ENCODE peak calls at places on chromosome 6, in seven cellular contexts. K is GM12878, M is SK-N-SH, Q is H1, E is HCT116, V is K562, T is HepG2. H is an unnamed sample.

GRCh38 chr6:165829376-165829775 is 166.3 kb upstream of the PDE10A start:
- DNase-seq in M (no peak), Q (no peak), E (no peak), T (no peak), V (no peak), K (no peak), H (no peak)

GRCh38 chr6:130708338-130708737 is 118.9 kb upstream of the SMLR1 start:
- DNase-seq in M (no peak), E (no peak), K (no peak), Q (no peak), T (no peak), V (no peak), H (no peak)

GRCh38 chr6:132530293-132530974 is 7.6 kb upstream of the TAAR9 start:
- DNase-seq in Q (peak; percentile 77), K (peak; percentile 21), T (peak; percentile 72), V (peak; percentile 57), E (peak; percentile 61), M (peak; percentile 28), H (peak; percentile 38)

GRCh38 chr6:36740818-36741179 is 43.2 kb downstream of the RAB44 start:
- DNase-seq in T (no peak), M (no peak), V (no peak), E (no peak), Q (no peak), K (no peak), H (no peak)

GRCh38 chr6:154461348-154461747 is 49.1 kb downstream of the CNKSR3 start:
- DNase-seq in M (no peak), E (no peak), V (no peak), K (no peak), Q (no peak), T (no peak), H (no peak)

GRCh38 chr6:137237413-137238170 is 18.4 kb upstream of the IFNGR1 start:
- DNase-seq in E (no peak), Q (no peak), M (no peak), K (no peak), T (peak; percentile 39), V (no peak), H (peak; percentile 42)

GRCh38 chr6:131629656-131630055 is 1.6 kb upstream of the MED23 start:
- DNase-seq in M (no peak), E (no peak), T (no peak), K (no peak), V (peak; percentile 26), Q (no peak), H (no peak)

GRCh38 chr6:71510057-71510713 is 221.6 kb downstream of the OGFRL1 start:
- DNase-seq in Q (peak; percentile 56), K (no peak), T (peak; percentile 9), M (no peak), V (no peak), E (peak; percentile 27), H (peak; percentile 9)

GRCh38 chr6:102195311-102195710 is 801.8 kb downstream of the GRIK2 start:
- DNase-seq in K (no peak), E (no peak), Q (no peak), T (no peak), M (no peak), V (no peak), H (no peak)

GRCh38 chr6:13538084-13538483 is 36.3 kb upstream of the SIRT5 start:
- DNase-seq in M (peak; percentile 69), E (peak; percentile 26), V (peak; percentile 47), Q (no peak), K (no peak), T (peak; percentile 55), H (no peak)

GRCh38 chr6:3623451-3624267 is 127.9 kb downstream of the PXDC1 start:
- DNase-seq in K (no peak), T (no peak), V (peak; percentile 12), Q (peak; percentile 42), E (no peak), M (no peak), H (peak; percentile 11)

GRCh38 chr6:30955367-30956042 is 14.7 kb downstream of the MUCL3 start:
- DNase-seq in T (no peak), E (no peak), M (peak; percentile 45), Q (peak; percentile 84), V (peak; percentile 92), K (peak; percentile 15), H (peak; percentile 22)

GRCh38 chr6:134195164-134195906 is 122.6 kb downstream of the SGK1 start:
- DNase-seq in M (no peak), T (peak; percentile 84), E (no peak), Q (no peak), V (peak; percentile 29), K (no peak), H (no peak)

GRCh38 chr6:11964101-11964500 is 48.0 kb upstream of the HIVEP1 start:
- DNase-seq in M (no peak), T (no peak), K (no peak), Q (no peak), E (no peak), V (no peak), H (no peak)

GRCh38 chr6:159125977-159126376 is 43.2 kb upstream of the FNDC1 start:
- DNase-seq in Q (no peak), T (no peak), M (peak; percentile 30), V (no peak), E (no peak), K (no peak), H (no peak)

GRCh38 chr6:155762649-155763048 is 307.0 kb upstream of the NOX3 start:
- DNase-seq in E (no peak), M (no peak), Q (no peak), V (no peak), K (no peak), T (no peak), H (no peak)

GRCh38 chr6:24864345-24864744 is 65.6 kb upstream of the ARMH2 start:
- DNase-seq in M (no peak), E (no peak), V (no peak), T (no peak), Q (no peak), K (no peak), H (no peak)

GRCh38 chr6:38567436-38567835 is 72.3 kb downstream of the BTBD9 start:
- DNase-seq in M (peak; percentile 60), Q (no peak), K (no peak), V (no peak), T (no peak), E (peak; percentile 21), H (no peak)

GRCh38 chr6:25248100-25248499 is 31.1 kb upstream of the CARMIL1 start:
- DNase-seq in E (no peak), V (no peak), Q (no peak), T (no peak), M (no peak), K (no peak), H (no peak)

DNA sequence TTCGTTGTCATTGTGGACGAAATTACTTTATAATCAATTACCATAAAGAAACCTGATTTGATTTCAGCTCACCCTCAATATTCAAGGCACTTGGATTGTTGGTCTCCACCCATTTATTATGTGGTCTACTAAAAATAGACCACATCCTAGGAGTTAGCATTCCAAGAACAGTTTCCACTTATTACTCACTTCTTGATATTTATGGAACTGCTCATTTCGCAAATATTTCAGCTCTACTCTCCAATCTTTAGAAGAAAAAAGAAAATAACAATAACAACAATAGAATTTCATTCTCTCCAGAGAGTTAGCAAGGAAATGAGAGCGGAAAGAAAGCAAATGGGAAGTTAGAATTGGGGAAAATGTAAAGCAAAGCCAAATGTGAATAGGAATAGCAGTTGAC is 26.2 kb upstream of the HDAC2 start:
- DNase-seq in K (no peak), V (no peak), M (no peak), Q (no peak), T (no peak), E (peak; percentile 57), H (no peak)
- TF ChIP-seq YY1 in K (no peak), V (no peak), M (no peak), Q (no peak), T (no peak), E (no peak), H (no peak)

GRCh38 chr6:113777601-113778000 is 79.5 kb upstream of the MARCKS start:
- DNase-seq in Q (no peak), M (no peak), E (no peak), V (no peak), K (no peak), T (no peak), H (no peak)
- H3K4me3 ChIP-seq in Q (no peak overlapping the region), M (no peak overlapping the region), E (no peak overlapping the region), V (no peak overlapping the region), K (no peak overlapping the region), T (no peak overlapping the region), H (no peak overlapping the region)

GRCh38 chr6:82524031-82524430 is 160.4 kb downstream of the TPBG start:
- DNase-seq in T (no peak), K (no peak), M (no peak), V (no peak), E (no peak), Q (no peak), H (no peak)

GRCh38 chr6:82525775-82526515 is 162.3 kb downstream of the TPBG start:
- DNase-seq in V (no peak), K (no peak), M (peak; percentile 50), E (no peak), Q (no peak), T (no peak), H (no peak)

GRCh38 chr6:82521369-82521768 is 157.8 kb downstream of the TPBG start:
- DNase-seq in K (no peak), Q (no peak), V (no peak), T (no peak), E (no peak), M (no peak), H (no peak)
- TF ChIP-seq YY1 in K (no peak), Q (no peak), V (no peak), T (no peak), E (no peak), M (no peak), H (no peak)

GRCh38 chr6:27280064-27280539 is 32.0 kb downstream of the POM121L2 start:
- DNase-seq in T (peak; percentile 65), K (no peak), E (peak; percentile 45), V (peak; percentile 68), Q (peak; percentile 82), M (peak; percentile 31), H (no peak)
- H3K4me3 ChIP-seq in T (peak overlapping the region; percentile 53), K (peak overlapping the region; percentile 66), E (peak overlapping the region; percentile 40), V (peak overlapping the region; percentile 58), Q (peak overlapping the region; percentile 85), M (peak overlapping the region; percentile 38), H (peak overlapping the region; percentile 73)

H was measured in NT2/D1.